ENCODE peak calls at places on chromosomes 11 and 22, in six cellular contexts. U is OCI-M1, J is NCI-H2171 treated with DMSO at 0.1 percent for 48 hours, Z is fibroblast of the conjunctiva, S is NCI-H510A, I is cardiac fibroblast. L is an unnamed sample.

GRCh38 chr11:94794287-94795168 is 26.4 kb downstream of the AMOTL1 start:
- DNase-seq in I (peak; percentile 96), Z (peak; percentile 81), S (no peak), J (no peak), U (peak; percentile 84), L (peak; percentile 87)

GRCh38 chr22:30609260-30610185 is 2.5 kb downstream of the TCN2 start:
- DNase-seq in U (peak; percentile 93), I (peak; percentile 78), S (no peak), J (no peak), Z (peak; percentile 49), L (no peak)

GRCh38 chr11:104064016-104064630 is 27.7 kb downstream of the DDI1 start:
- DNase-seq in I (no peak), Z (no peak), U (no peak), J (no peak), S (no peak), L (no peak)

GRCh38 chr11:119441898-119442243 is 18.9 kb upstream of the THY1 start:
- DNase-seq in S (no peak), U (no peak), Z (no peak), I (no peak), J (no peak), L (no peak)

GRCh38 chr11:120337133-120337895 is 1.1 kb downstream of the ARHGEF12 start:
- DNase-seq in I (peak; percentile 39), J (no peak), Z (no peak), S (no peak), U (peak; percentile 79), L (no peak)

GRCh38 chr11:76310832-76311231 is 70.1 kb downstream of the THAP12 start:
- DNase-seq in Z (no peak), U (no peak), J (no peak), S (no peak), I (no peak), L (no peak)

GRCh38 chr22:49234459-49234858 is 593.2 kb downstream of the BRD1 start:
- DNase-seq in U (no peak), S (no peak), I (no peak), J (no peak), Z (no peak), L (no peak)

GRCh38 chr11:114782650-114783310 is 104.5 kb downstream of the NXPE2 start:
- DNase-seq in I (no peak), U (no peak), S (no peak), J (no peak), Z (no peak), L (no peak)

GRCh38 chr11:59641156-59641555 is 25.6 kb upstream of the OSBP start:
- DNase-seq in U (no peak), Z (no peak), S (no peak), J (no peak), I (no peak), L (no peak)

GRCh38 chr11:32829680-32830412 is at the start of gene PRRG4:
- DNase-seq in I (peak; percentile 41), S (peak; percentile 59), Z (no peak), J (peak; percentile 65), U (peak; percentile 85), L (no peak)

GRCh38 chr11:27995082-27995481 is 112.9 kb downstream of the KIF18A start:
- DNase-seq in I (peak; percentile 49), S (no peak), U (no peak), J (no peak), Z (no peak), L (no peak)

GRCh38 chr11:9771126-9771624 is 107.3 kb downstream of the SWAP70 start:
- DNase-seq in I (no peak), S (no peak), J (no peak), Z (no peak), U (no peak), L (no peak)

GRCh38 chr11:70111269-70112016 is 33.3 kb downstream of the ANO1 start:
- DNase-seq in J (no peak), Z (no peak), I (peak; percentile 50), S (no peak), U (peak; percentile 53), L (no peak)

GRCh38 chr11:134654161-134654915 is 242.3 kb upstream of the B3GAT1 start:
- DNase-seq in J (no peak), U (no peak), Z (no peak), S (no peak), I (no peak), L (no peak)

GRCh38 chr11:85394288-85394687 is 232.9 kb downstream of the DLG2 start:
- DNase-seq in U (no peak), S (no peak), J (no peak), I (no peak), Z (no peak), L (no peak)

GRCh38 chr11:36167729-36168128 is 121.5 kb downstream of the COMMD9 start:
- DNase-seq in J (no peak), U (no peak), I (no peak), S (no peak), Z (no peak), L (no peak)

GRCh38 chr22:21632237-21632895 is at the start of gene CCDC116:
- DNase-seq in U (peak; percentile 99), I (no peak), J (no peak), Z (no peak), S (no peak), L (no peak)

GRCh38 chr11:130894322-130895025 is 21.8 kb downstream of the SNX19 start:
- DNase-seq in S (peak; percentile 36), U (peak; percentile 88), J (peak; percentile 54), I (peak; percentile 84), Z (peak; percentile 35), L (no peak)

GRCh38 chr22:27986937-27987336 is 67.9 kb upstream of the PITPNB start:
- DNase-seq in J (no peak), S (no peak), I (no peak), Z (no peak), U (no peak), L (no peak)

GRCh38 chr11:73990727-73991126 is 8.1 kb upstream of the UCP2 start:
- DNase-seq in J (no peak), S (peak; percentile 34), Z (no peak), I (no peak), U (no peak), L (no peak)

GRCh38 chr11:127800989-127801688 is 786.2 kb downstream of the ETS1 start:
- DNase-seq in U (no peak), I (no peak), J (no peak), S (no peak), Z (no peak), L (no peak)

GRCh38 chr11:119229736-119230135 is 23.6 kb downstream of the CBL start:
- DNase-seq in S (no peak), Z (no peak), I (no peak), U (no peak), J (no peak), L (no peak)

GRCh38 chr11:607971-608659 is 7.6 kb downstream of the IRF7 start:
- DNase-seq in J (no peak), Z (no peak), S (no peak), U (no peak), I (no peak), L (no peak)

GRCh38 chr11:74611369-74611861 is 19.0 kb downstream of the POLD3 start:
- DNase-seq in S (peak; percentile 17), U (peak; percentile 86), Z (peak; percentile 77), J (no peak), I (peak; percentile 87), L (peak; percentile 21)

GRCh38 chr11:8086001-8086479 is 5.0 kb downstream of the TUB start:
- DNase-seq in J (peak; percentile 50), Z (no peak), U (no peak), S (no peak), I (no peak), L (no peak)

GRCh38 chr11:75145972-75146519 is 4.9 kb upstream of the SLCO2B1 start:
- DNase-seq in U (peak; percentile 64), J (no peak), I (no peak), S (no peak), Z (no peak), L (no peak)

GRCh38 chr11:86627776-86628455 is 44.5 kb downstream of the ME3 start:
- DNase-seq in U (no peak), S (no peak), I (no peak), J (no peak), Z (peak; percentile 60), L (no peak)

GRCh38 chr22:24455751-24456426 is 28.5 kb downstream of the ADORA2A start:
- DNase-seq in J (no peak), U (peak; percentile 71), I (peak; percentile 46), S (no peak), Z (no peak), L (no peak)

L was measured in retinal pigment epithelial cell.